ENCODE peak calls at places on chromosomes 1 and 21, in nine cellular contexts. U, Z, K, L, J, F, W, A and N are unnamed samples.

GRCh38 chr21:45143855-45144254 is 69.5 kb downstream of the ADARB1 start:
- DNase-seq in A (no peak), Z (no peak), J (no peak), F (no peak), W (no peak), K (no peak), L (no peak), U (no peak), N (no peak)

GRCh38 chr21:42439284-42440186 is 35.8 kb downstream of the UBASH3A start:
- DNase-seq in F (no peak), A (no peak), L (peak), W (no peak), K (no peak), Z (no peak), U (no peak), J (no peak), N (no peak)

GRCh38 chr1:93722081-93723031 is 40.7 kb upstream of the BCAR3 start:
- DNase-seq in W (no peak), Z (no peak), U (no peak), A (no peak), J (no peak), F (no peak), L (no peak), K (no peak), N (no peak)

GRCh38 chr1:14970799-14971141 is 182.8 kb upstream of the TMEM51 start:
- DNase-seq in Z (no peak), F (no peak), U (no peak), K (no peak), W (no peak), L (no peak), A (no peak), J (no peak), N (no peak)

GRCh38 chr1:25253911-25254310 is 6.7 kb upstream of the RSRP1 start:
- DNase-seq in A (no peak), W (no peak), Z (peak), L (no peak), U (no peak), J (no peak), F (no peak), K (no peak), N (no peak)

GRCh38 chr1:41371630-41372599 is 10.7 kb downstream of the FOXO6 start:
- DNase-seq in Z (no peak), J (no peak), A (peak), K (peak), L (no peak), U (no peak), F (peak), W (no peak), N (no peak)

GRCh38 chr1:194338241-194338948 is 1152.0 kb upstream of the B3GALT2 start:
- DNase-seq in Z (no peak), U (no peak), K (no peak), J (no peak), A (no peak), W (no peak), L (no peak), F (no peak), N (no peak)

GRCh38 chr1:172342584-172343245 is 77.8 kb upstream of the C1orf105 start:
- DNase-seq in F (no peak), U (no peak), J (no peak), W (no peak), Z (no peak), L (no peak), K (no peak), A (no peak), N (no peak)

GRCh38 chr1:169105434-169106094 is 926 bp upstream of the ATP1B1 start:
- DNase-seq in U (peak), A (no peak), K (no peak), Z (no peak), L (no peak), W (peak), J (peak), F (no peak), N (no peak)

GRCh38 chr1:89475269-89475668 is 49.4 kb upstream of the LRRC8B start:
- DNase-seq in A (no peak), K (no peak), L (no peak), F (no peak), Z (no peak), J (no peak), U (no peak), W (no peak), N (no peak)